ENCODE peak calls at places on chromosomes 1 and 21, in ten cellular contexts. One of them, this sample, is unnamed.

GRCh38 chr21:45965084-45965826 is 16.3 kb upstream of the COL6A1 start:
- DNase-seq in ascending aorta: peak; percentile 45
- DNase-seq in body of pancreas: no peak
- DNase-seq in tibial nerve: no peak
- DNase-seq in HCT116: no peak
- DNase-seq in OCI-LY7: no peak
- DNase-seq in Peyer's patch: no peak
- DNase-seq in transverse colon: no peak
- DNase-seq in A549: no peak
- DNase-seq in brain microvascular endothelial cell: no peak
- DNase-seq in this sample: no peak

GRCh38 chr1:19421365-19421764 is 64.0 kb downstream of the CAPZB start:
- DNase-seq in OCI-LY7: no peak
- DNase-seq in tibial nerve: no peak
- DNase-seq in HCT116: no peak
- DNase-seq in transverse colon: no peak
- DNase-seq in body of pancreas: no peak
- DNase-seq in A549: no peak
- DNase-seq in brain microvascular endothelial cell: no peak
- DNase-seq in Peyer's patch: no peak
- DNase-seq in ascending aorta: no peak
- DNase-seq in this sample: no peak

GRCh38 chr1:109282497-109282951 is 421 bp downstream of the PSRC1 start:
- DNase-seq in tibial nerve: no peak
- DNase-seq in brain microvascular endothelial cell: no peak
- DNase-seq in body of pancreas: no peak
- DNase-seq in A549: no peak
- DNase-seq in transverse colon: no peak
- DNase-seq in HCT116: no peak
- DNase-seq in Peyer's patch: no peak
- DNase-seq in OCI-LY7: no peak
- DNase-seq in ascending aorta: no peak
- DNase-seq in this sample: no peak

GRCh38 chr1:207811920-207812720 is 60.3 kb downstream of the CD46 start:
- DNase-seq in transverse colon: no peak
- DNase-seq in HCT116: no peak
- DNase-seq in A549: peak; percentile 60
- DNase-seq in Peyer's patch: peak; percentile 72
- DNase-seq in OCI-LY7: no peak
- DNase-seq in tibial nerve: no peak
- DNase-seq in ascending aorta: peak; percentile 85
- DNase-seq in body of pancreas: peak; percentile 87
- DNase-seq in brain microvascular endothelial cell: no peak
- DNase-seq in this sample: no peak

GRCh38 chr1:19661721-19662228 is 2.9 kb upstream of the HTR6 start:
- DNase-seq in tibial nerve: peak; percentile 66
- DNase-seq in HCT116: peak; percentile 24
- DNase-seq in brain microvascular endothelial cell: peak; percentile 34
- DNase-seq in Peyer's patch: no peak
- DNase-seq in body of pancreas: peak; percentile 38
- DNase-seq in ascending aorta: no peak
- DNase-seq in A549: peak; percentile 35
- DNase-seq in transverse colon: no peak
- DNase-seq in OCI-LY7: peak; percentile 51
- DNase-seq in this sample: no peak

GRCh38 chr1:36156329-36157114 is 562 bp downstream of the MAP7D1 start:
- DNase-seq in transverse colon: peak; percentile 67
- DNase-seq in brain microvascular endothelial cell: peak; percentile 42
- DNase-seq in Peyer's patch: peak; percentile 81
- DNase-seq in body of pancreas: peak; percentile 74
- DNase-seq in tibial nerve: peak; percentile 58
- DNase-seq in A549: peak; percentile 47
- DNase-seq in OCI-LY7: peak; percentile 68
- DNase-seq in ascending aorta: peak; percentile 82
- DNase-seq in HCT116: no peak
- DNase-seq in this sample: no peak

GRCh38 chr1:178374016-178374415 is 122.7 kb downstream of the CLEC20A start:
- DNase-seq in body of pancreas: no peak
- DNase-seq in A549: no peak
- DNase-seq in Peyer's patch: no peak
- DNase-seq in OCI-LY7: no peak
- DNase-seq in ascending aorta: no peak
- DNase-seq in HCT116: no peak
- DNase-seq in brain microvascular endothelial cell: no peak
- DNase-seq in transverse colon: no peak
- DNase-seq in tibial nerve: no peak
- DNase-seq in this sample: no peak

GRCh38 chr1:240562111-240562590 is 49.8 kb downstream of the GREM2 start:
- DNase-seq in brain microvascular endothelial cell: no peak
- DNase-seq in tibial nerve: no peak
- DNase-seq in HCT116: no peak
- DNase-seq in A549: no peak
- DNase-seq in OCI-LY7: no peak
- DNase-seq in Peyer's patch: no peak
- DNase-seq in body of pancreas: no peak
- DNase-seq in transverse colon: no peak
- DNase-seq in ascending aorta: no peak
- DNase-seq in this sample: no peak

GRCh38 chr1:15424146-15424667 is 14.0 kb upstream of the CTRC start:
- DNase-seq in body of pancreas: peak; percentile 95
- DNase-seq in ascending aorta: no peak
- DNase-seq in A549: peak; percentile 71
- DNase-seq in OCI-LY7: no peak
- DNase-seq in transverse colon: peak; percentile 88
- DNase-seq in tibial nerve: no peak
- DNase-seq in brain microvascular endothelial cell: no peak
- DNase-seq in HCT116: no peak
- DNase-seq in Peyer's patch: peak; percentile 88
- DNase-seq in this sample: no peak

GRCh38 chr1:205294175-205294913 is 27.2 kb downstream of the NUAK2 start:
- DNase-seq in A549: peak; percentile 95
- DNase-seq in Peyer's patch: peak; percentile 81
- DNase-seq in tibial nerve: no peak
- DNase-seq in ascending aorta: no peak
- DNase-seq in body of pancreas: no peak
- DNase-seq in brain microvascular endothelial cell: peak; percentile 80
- DNase-seq in transverse colon: no peak
- DNase-seq in HCT116: no peak
- DNase-seq in OCI-LY7: no peak
- DNase-seq in this sample: peak; percentile 85

GRCh38 chr1:217881607-217882332 is 250.6 kb downstream of the SPATA17 start:
- DNase-seq in A549: no peak
- DNase-seq in OCI-LY7: no peak
- DNase-seq in HCT116: no peak
- DNase-seq in ascending aorta: no peak
- DNase-seq in body of pancreas: no peak
- DNase-seq in Peyer's patch: no peak
- DNase-seq in tibial nerve: no peak
- DNase-seq in brain microvascular endothelial cell: no peak
- DNase-seq in transverse colon: no peak
- DNase-seq in this sample: no peak

GRCh38 chr1:78570539-78570938 is 49.7 kb upstream of the IFI44L start:
- DNase-seq in ascending aorta: no peak
- DNase-seq in Peyer's patch: no peak
- DNase-seq in tibial nerve: no peak
- DNase-seq in A549: no peak
- DNase-seq in OCI-LY7: no peak
- DNase-seq in body of pancreas: no peak
- DNase-seq in HCT116: no peak
- DNase-seq in transverse colon: no peak
- DNase-seq in brain microvascular endothelial cell: no peak
- DNase-seq in this sample: no peak

GRCh38 chr21:29888437-29888836 is 51.4 kb downstream of the GRIK1 start:
- DNase-seq in tibial nerve: no peak
- DNase-seq in brain microvascular endothelial cell: no peak
- DNase-seq in A549: no peak
- DNase-seq in transverse colon: no peak
- DNase-seq in body of pancreas: no peak
- DNase-seq in Peyer's patch: no peak
- DNase-seq in ascending aorta: no peak
- DNase-seq in HCT116: no peak
- DNase-seq in OCI-LY7: no peak
- DNase-seq in this sample: peak; percentile 15

GRCh38 chr1:198377702-198378101 is 162.8 kb downstream of the ATP6V1G3 start:
- DNase-seq in OCI-LY7: no peak
- DNase-seq in ascending aorta: no peak
- DNase-seq in HCT116: no peak
- DNase-seq in tibial nerve: no peak
- DNase-seq in Peyer's patch: no peak
- DNase-seq in body of pancreas: no peak
- DNase-seq in transverse colon: no peak
- DNase-seq in A549: no peak
- DNase-seq in brain microvascular endothelial cell: no peak
- DNase-seq in this sample: no peak

GRCh38 chr1:2452583-2453315 is 23.3 kb upstream of the PLCH2 start:
- DNase-seq in tibial nerve: no peak
- DNase-seq in brain microvascular endothelial cell: no peak
- DNase-seq in Peyer's patch: no peak
- DNase-seq in OCI-LY7: no peak
- DNase-seq in body of pancreas: no peak
- DNase-seq in transverse colon: no peak
- DNase-seq in ascending aorta: no peak
- DNase-seq in HCT116: no peak
- DNase-seq in A549: peak; percentile 46
- DNase-seq in this sample: no peak

GRCh38 chr1:155973723-155974122 is 4.6 kb downstream of the ARHGEF2 start:
- DNase-seq in A549: no peak
- DNase-seq in transverse colon: no peak
- DNase-seq in Peyer's patch: no peak
- DNase-seq in body of pancreas: no peak
- DNase-seq in HCT116: no peak
- DNase-seq in OCI-LY7: no peak
- DNase-seq in brain microvascular endothelial cell: no peak
- DNase-seq in tibial nerve: no peak
- DNase-seq in ascending aorta: no peak
- DNase-seq in this sample: no peak
- H3K27ac ChIP-seq in A549: no peak overlapping the region
- H3K27ac ChIP-seq in transverse colon: peak overlapping the region; percentile 93
- H3K27ac ChIP-seq in Peyer's patch: peak overlapping the region; percentile 0
- H3K27ac ChIP-seq in body of pancreas: no peak overlapping the region
- H3K27ac ChIP-seq in HCT116: no peak overlapping the region
- H3K27ac ChIP-seq in OCI-LY7: no peak overlapping the region
- H3K27ac ChIP-seq in brain microvascular endothelial cell: no peak overlapping the region
- H3K27ac ChIP-seq in tibial nerve: peak overlapping the region; percentile 2
- H3K27ac ChIP-seq in ascending aorta: peak overlapping the region; percentile 94
- H3K27ac ChIP-seq in this sample: peak overlapping the region; percentile 96

GRCh38 chr1:84146375-84147032 is 2.4 kb downstream of the PRKACB start:
- DNase-seq in transverse colon: no peak
- DNase-seq in HCT116: peak; percentile 66
- DNase-seq in OCI-LY7: no peak
- DNase-seq in Peyer's patch: no peak
- DNase-seq in tibial nerve: no peak
- DNase-seq in body of pancreas: no peak
- DNase-seq in brain microvascular endothelial cell: no peak
- DNase-seq in ascending aorta: no peak
- DNase-seq in A549: peak; percentile 6
- DNase-seq in this sample: peak; percentile 24

GRCh38 chr1:84143796-84144565 is at the start of gene PRKACB:
- DNase-seq in body of pancreas: no peak
- DNase-seq in transverse colon: no peak
- DNase-seq in HCT116: no peak
- DNase-seq in OCI-LY7: peak; percentile 86
- DNase-seq in A549: no peak
- DNase-seq in tibial nerve: no peak
- DNase-seq in Peyer's patch: no peak
- DNase-seq in brain microvascular endothelial cell: peak; percentile 20
- DNase-seq in ascending aorta: no peak
- DNase-seq in this sample: peak; percentile 3

GRCh38 chr1:84145051-84145450 is 980 bp downstream of the PRKACB start:
- DNase-seq in Peyer's patch: no peak
- DNase-seq in A549: no peak
- DNase-seq in tibial nerve: no peak
- DNase-seq in body of pancreas: peak; percentile 36
- DNase-seq in OCI-LY7: peak; percentile 75
- DNase-seq in brain microvascular endothelial cell: no peak
- DNase-seq in transverse colon: peak; percentile 18
- DNase-seq in HCT116: no peak
- DNase-seq in ascending aorta: no peak
- DNase-seq in this sample: no peak

GRCh38 chr1:84141177-84142003 is 2.7 kb upstream of the PRKACB start:
- DNase-seq in A549: no peak
- DNase-seq in HCT116: no peak
- DNase-seq in ascending aorta: no peak
- DNase-seq in brain microvascular endothelial cell: no peak
- DNase-seq in Peyer's patch: no peak
- DNase-seq in body of pancreas: no peak
- DNase-seq in OCI-LY7: peak; percentile 46
- DNase-seq in transverse colon: no peak
- DNase-seq in tibial nerve: no peak
- DNase-seq in this sample: peak; percentile 7
- TF ChIP-seq CTCF in A549: peak; percentile 63
- TF ChIP-seq CTCF in HCT116: peak; percentile 67
- TF ChIP-seq CTCF in ascending aorta: peak; percentile 64
- TF ChIP-seq CTCF in brain microvascular endothelial cell: peak; percentile 44
- TF ChIP-seq CTCF in Peyer's patch: peak; percentile 78
- TF ChIP-seq CTCF in body of pancreas: peak; percentile 75
- TF ChIP-seq CTCF in OCI-LY7: peak; percentile 92
- TF ChIP-seq CTCF in transverse colon: peak; percentile 63
- TF ChIP-seq CTCF in tibial nerve: peak; percentile 44
- TF ChIP-seq CTCF in this sample: peak; percentile 66

DNA sequence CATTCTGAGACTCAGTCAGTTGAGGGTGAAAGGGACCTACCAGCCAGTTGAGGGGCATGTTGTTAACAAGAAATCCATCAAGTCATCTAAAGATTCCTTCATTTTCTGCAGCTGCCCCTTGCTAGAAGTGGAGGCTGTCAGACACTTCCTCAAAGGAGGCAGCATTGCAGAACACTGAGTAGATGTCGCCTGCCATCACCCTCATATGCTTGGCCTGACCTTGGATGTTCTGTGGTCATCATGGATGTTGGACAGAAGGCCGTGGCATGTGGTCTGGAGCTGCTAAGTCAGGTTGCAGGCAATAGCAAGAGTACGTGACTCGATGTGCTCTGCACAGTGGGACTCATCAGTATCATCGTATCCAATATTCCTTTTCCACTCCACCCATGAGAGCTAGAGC is 70.6 kb downstream of the GATAD2B start:
- DNase-seq in tibial nerve: no peak
- DNase-seq in OCI-LY7: peak; percentile 12
- DNase-seq in Peyer's patch: no peak
- DNase-seq in transverse colon: no peak
- DNase-seq in body of pancreas: no peak
- DNase-seq in ascending aorta: no peak
- DNase-seq in A549: no peak
- DNase-seq in HCT116: no peak
- DNase-seq in brain microvascular endothelial cell: no peak
- DNase-seq in this sample: no peak
- H3K27ac ChIP-seq in tibial nerve: no peak overlapping the region
- H3K27ac ChIP-seq in OCI-LY7: peak overlapping the region; percentile 9
- H3K27ac ChIP-seq in Peyer's patch: no peak overlapping the region
- H3K27ac ChIP-seq in transverse colon: no peak overlapping the region
- H3K27ac ChIP-seq in body of pancreas: no peak overlapping the region
- H3K27ac ChIP-seq in ascending aorta: no peak overlapping the region
- H3K27ac ChIP-seq in A549: no peak overlapping the region
- H3K27ac ChIP-seq in HCT116: no peak overlapping the region
- H3K27ac ChIP-seq in brain microvascular endothelial cell: no peak overlapping the region
- H3K27ac ChIP-seq in this sample: no peak overlapping the region

DNA sequence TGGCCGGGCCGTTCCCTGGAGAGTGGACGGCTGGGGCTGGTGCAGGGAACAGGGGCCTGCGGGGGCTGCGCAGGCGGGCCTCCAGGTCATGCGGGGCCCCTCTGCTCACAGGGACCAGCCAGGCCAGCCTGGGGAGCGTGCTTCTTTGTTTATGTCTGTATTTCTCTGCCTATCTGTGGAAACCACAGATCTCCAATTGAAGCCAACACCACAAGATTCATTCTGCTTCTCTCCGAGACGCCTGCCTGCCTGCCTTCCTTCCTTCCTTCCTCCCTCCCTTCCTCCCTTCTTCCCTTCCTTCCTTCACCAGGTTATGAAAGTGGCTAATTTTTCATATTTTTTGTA is 39.9 kb upstream of the HMGN1 start:
- DNase-seq in tibial nerve: no peak
- DNase-seq in Peyer's patch: no peak
- DNase-seq in OCI-LY7: no peak
- DNase-seq in ascending aorta: no peak
- DNase-seq in A549: no peak
- DNase-seq in body of pancreas: no peak
- DNase-seq in HCT116: no peak
- DNase-seq in brain microvascular endothelial cell: no peak
- DNase-seq in transverse colon: no peak
- DNase-seq in this sample: no peak
- TF ChIP-seq CTCF in tibial nerve: no peak
- TF ChIP-seq CTCF in Peyer's patch: no peak
- TF ChIP-seq CTCF in OCI-LY7: peak; percentile 46
- TF ChIP-seq CTCF in ascending aorta: no peak
- TF ChIP-seq CTCF in A549: no peak
- TF ChIP-seq CTCF in body of pancreas: no peak
- TF ChIP-seq CTCF in HCT116: peak; percentile 4
- TF ChIP-seq CTCF in brain microvascular endothelial cell: no peak
- TF ChIP-seq CTCF in transverse colon: no peak
- TF ChIP-seq CTCF in this sample: peak; percentile 70